ENCODE peak calls at places on chromosomes 3 and 15, in seven cellular contexts. One of them, this sample, is unnamed.

GRCh38 chr3:18683900-18684299 is 258.8 kb upstream of the SATB1 start:
- DNase-seq in dorsolateral prefrontal cortex: no peak
- DNase-seq in cardiac fibroblast: no peak
- DNase-seq in suprapubic skin: no peak
- DNase-seq in pancreas: no peak
- DNase-seq in fibroblast of mammary gland: no peak
- DNase-seq in CD14-positive monocyte: no peak
- DNase-seq in this sample: no peak

GRCh38 chr3:160478338-160478737 is 28.8 kb upstream of the TRIM59 start:
- DNase-seq in fibroblast of mammary gland: peak
- DNase-seq in CD14-positive monocyte: no peak
- DNase-seq in cardiac fibroblast: peak
- DNase-seq in pancreas: no peak
- DNase-seq in suprapubic skin: no peak
- DNase-seq in dorsolateral prefrontal cortex: no peak
- DNase-seq in this sample: no peak

GRCh38 chr15:66098019-66098363 is 155.6 kb downstream of the MEGF11 start:
- DNase-seq in CD14-positive monocyte: no peak
- DNase-seq in dorsolateral prefrontal cortex: no peak
- DNase-seq in fibroblast of mammary gland: no peak
- DNase-seq in suprapubic skin: peak
- DNase-seq in cardiac fibroblast: no peak
- DNase-seq in pancreas: no peak
- DNase-seq in this sample: peak

GRCh38 chr15:75785771-75786563 is 57.3 kb upstream of the UBE2Q2 start:
- DNase-seq in cardiac fibroblast: peak
- DNase-seq in suprapubic skin: no peak
- DNase-seq in fibroblast of mammary gland: no peak
- DNase-seq in pancreas: peak
- DNase-seq in dorsolateral prefrontal cortex: no peak
- DNase-seq in CD14-positive monocyte: no peak
- DNase-seq in this sample: peak

GRCh38 chr3:40042752-40043443 is 233.5 kb downstream of the MYRIP start:
- DNase-seq in suprapubic skin: no peak
- DNase-seq in fibroblast of mammary gland: peak
- DNase-seq in cardiac fibroblast: peak
- DNase-seq in dorsolateral prefrontal cortex: no peak
- DNase-seq in CD14-positive monocyte: no peak
- DNase-seq in pancreas: no peak
- DNase-seq in this sample: no peak

GRCh38 chr15:70328137-70329115 is 230.7 kb upstream of the TLE3 start:
- DNase-seq in fibroblast of mammary gland: peak
- DNase-seq in pancreas: no peak
- DNase-seq in dorsolateral prefrontal cortex: no peak
- DNase-seq in suprapubic skin: no peak
- DNase-seq in CD14-positive monocyte: no peak
- DNase-seq in cardiac fibroblast: peak
- DNase-seq in this sample: no peak

GRCh38 chr15:65460948-65461347 is 38.2 kb upstream of the IGDCC4 start:
- DNase-seq in pancreas: no peak
- DNase-seq in CD14-positive monocyte: no peak
- DNase-seq in fibroblast of mammary gland: peak
- DNase-seq in cardiac fibroblast: peak
- DNase-seq in suprapubic skin: no peak
- DNase-seq in dorsolateral prefrontal cortex: no peak
- DNase-seq in this sample: no peak

GRCh38 chr3:65854606-65855304 is 184.0 kb downstream of the MAGI1 start:
- DNase-seq in CD14-positive monocyte: no peak
- DNase-seq in cardiac fibroblast: no peak
- DNase-seq in suprapubic skin: no peak
- DNase-seq in fibroblast of mammary gland: peak
- DNase-seq in pancreas: no peak
- DNase-seq in dorsolateral prefrontal cortex: no peak
- DNase-seq in this sample: no peak

GRCh38 chr15:81163961-81164800 is 30.1 kb downstream of the CFAP161 start:
- DNase-seq in pancreas: no peak
- DNase-seq in suprapubic skin: no peak
- DNase-seq in fibroblast of mammary gland: peak
- DNase-seq in dorsolateral prefrontal cortex: no peak
- DNase-seq in cardiac fibroblast: peak
- DNase-seq in CD14-positive monocyte: no peak
- DNase-seq in this sample: no peak

GRCh38 chr3:180119567-180119966 is 82.8 kb upstream of the PEX5L start:
- DNase-seq in pancreas: no peak
- DNase-seq in dorsolateral prefrontal cortex: no peak
- DNase-seq in CD14-positive monocyte: no peak
- DNase-seq in fibroblast of mammary gland: no peak
- DNase-seq in suprapubic skin: no peak
- DNase-seq in cardiac fibroblast: no peak
- DNase-seq in this sample: no peak

GRCh38 chr3:141538568-141538967 is 51.7 kb downstream of the RASA2 start:
- DNase-seq in suprapubic skin: no peak
- DNase-seq in cardiac fibroblast: peak
- DNase-seq in pancreas: no peak
- DNase-seq in fibroblast of mammary gland: peak
- DNase-seq in dorsolateral prefrontal cortex: no peak
- DNase-seq in CD14-positive monocyte: no peak
- DNase-seq in this sample: no peak

GRCh38 chr3:24367216-24367615 is 127.4 kb downstream of the THRB start:
- DNase-seq in pancreas: no peak
- DNase-seq in CD14-positive monocyte: no peak
- DNase-seq in dorsolateral prefrontal cortex: no peak
- DNase-seq in suprapubic skin: no peak
- DNase-seq in cardiac fibroblast: no peak
- DNase-seq in fibroblast of mammary gland: no peak
- DNase-seq in this sample: no peak

DNA sequence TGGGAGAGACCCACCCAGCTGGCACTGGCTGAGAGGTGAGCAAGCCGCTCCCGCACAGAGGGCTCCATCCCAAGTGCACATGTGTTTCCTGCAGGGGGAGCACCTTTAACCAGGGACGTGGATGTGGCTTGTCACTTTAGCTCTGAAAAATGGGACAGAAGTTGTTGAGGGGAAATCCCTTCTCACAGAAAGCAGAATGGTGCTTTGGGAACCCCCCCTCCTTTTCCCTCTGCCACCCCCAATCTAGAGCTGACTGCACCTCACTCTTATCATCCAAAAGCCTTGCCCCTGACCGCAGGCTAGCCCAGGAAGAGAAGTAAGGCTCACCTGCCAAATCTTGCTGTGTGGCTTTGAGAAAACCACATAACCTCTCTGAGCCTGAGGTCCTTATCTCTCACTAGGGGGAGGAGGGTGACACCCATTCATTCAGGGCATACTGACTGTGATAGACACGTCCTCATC is 77.9 kb downstream of the RPN1 start:
- DNase-seq in dorsolateral prefrontal cortex: no peak
- DNase-seq in CD14-positive monocyte: no peak
- DNase-seq in suprapubic skin: no peak
- DNase-seq in pancreas: no peak
- DNase-seq in cardiac fibroblast: no peak
- DNase-seq in fibroblast of mammary gland: no peak
- DNase-seq in this sample: no peak
- TF ChIP-seq CTCF in dorsolateral prefrontal cortex: no peak
- TF ChIP-seq CTCF in CD14-positive monocyte: no peak
- TF ChIP-seq CTCF in suprapubic skin: no peak
- TF ChIP-seq CTCF in pancreas: no peak
- TF ChIP-seq CTCF in cardiac fibroblast: peak
- TF ChIP-seq CTCF in fibroblast of mammary gland: peak
- TF ChIP-seq CTCF in this sample: peak

GRCh38 chr3:110881069-110881468 is 190.5 kb upstream of the NECTIN3 start:
- DNase-seq in CD14-positive monocyte: no peak
- DNase-seq in pancreas: peak
- DNase-seq in fibroblast of mammary gland: peak
- DNase-seq in suprapubic skin: peak
- DNase-seq in dorsolateral prefrontal cortex: no peak
- DNase-seq in cardiac fibroblast: peak
- DNase-seq in this sample: no peak
- TF ChIP-seq CTCF in CD14-positive monocyte: no peak
- TF ChIP-seq CTCF in pancreas: no peak
- TF ChIP-seq CTCF in fibroblast of mammary gland: no peak
- TF ChIP-seq CTCF in suprapubic skin: no peak
- TF ChIP-seq CTCF in dorsolateral prefrontal cortex: no peak
- TF ChIP-seq CTCF in cardiac fibroblast: peak
- TF ChIP-seq CTCF in this sample: peak

GRCh38 chr3:139020036-139020867 is 474 bp downstream of the PRR23B start:
- DNase-seq in dorsolateral prefrontal cortex: no peak
- DNase-seq in cardiac fibroblast: no peak
- DNase-seq in fibroblast of mammary gland: no peak
- DNase-seq in pancreas: no peak
- DNase-seq in suprapubic skin: no peak
- DNase-seq in CD14-positive monocyte: no peak
- DNase-seq in this sample: no peak

GRCh38 chr3:139016430-139017048 is 4.2 kb downstream of the PRR23B start:
- DNase-seq in suprapubic skin: no peak
- DNase-seq in CD14-positive monocyte: no peak
- DNase-seq in pancreas: no peak
- DNase-seq in fibroblast of mammary gland: peak
- DNase-seq in dorsolateral prefrontal cortex: no peak
- DNase-seq in cardiac fibroblast: no peak
- DNase-seq in this sample: no peak

GRCh38 chr3:139024968-139025367 is 4.2 kb upstream of the PRR23B start:
- DNase-seq in dorsolateral prefrontal cortex: no peak
- DNase-seq in fibroblast of mammary gland: no peak
- DNase-seq in CD14-positive monocyte: no peak
- DNase-seq in pancreas: no peak
- DNase-seq in cardiac fibroblast: no peak
- DNase-seq in suprapubic skin: no peak
- DNase-seq in this sample: no peak

DNA sequence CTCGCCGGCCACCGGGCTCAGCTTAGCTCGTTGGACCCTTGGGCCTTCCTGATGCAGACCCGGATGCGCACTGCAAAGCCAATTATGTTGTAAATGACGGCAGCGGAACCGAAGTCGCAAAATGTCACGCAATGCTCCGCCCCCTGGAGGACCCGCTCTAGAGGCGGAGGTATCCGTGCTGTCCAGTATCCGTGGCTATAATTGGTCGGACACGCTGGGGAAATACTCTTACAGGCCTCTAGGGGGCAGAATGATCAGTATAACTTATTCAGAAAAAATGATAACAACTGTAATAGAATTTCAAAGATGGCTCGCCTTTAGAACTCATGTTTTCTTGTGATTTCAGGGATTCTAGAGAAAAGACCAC is at the start of gene PRR23B:
- DNase-seq in fibroblast of mammary gland: no peak
- DNase-seq in CD14-positive monocyte: no peak
- DNase-seq in cardiac fibroblast: no peak
- DNase-seq in suprapubic skin: no peak
- DNase-seq in dorsolateral prefrontal cortex: no peak
- DNase-seq in pancreas: no peak
- DNase-seq in this sample: no peak
- TF ChIP-seq CTCF in fibroblast of mammary gland: peak
- TF ChIP-seq CTCF in CD14-positive monocyte: no peak
- TF ChIP-seq CTCF in cardiac fibroblast: no peak
- TF ChIP-seq CTCF in suprapubic skin: no peak
- TF ChIP-seq CTCF in dorsolateral prefrontal cortex: no peak
- TF ChIP-seq CTCF in pancreas: no peak
- TF ChIP-seq CTCF in this sample: peak

DNA sequence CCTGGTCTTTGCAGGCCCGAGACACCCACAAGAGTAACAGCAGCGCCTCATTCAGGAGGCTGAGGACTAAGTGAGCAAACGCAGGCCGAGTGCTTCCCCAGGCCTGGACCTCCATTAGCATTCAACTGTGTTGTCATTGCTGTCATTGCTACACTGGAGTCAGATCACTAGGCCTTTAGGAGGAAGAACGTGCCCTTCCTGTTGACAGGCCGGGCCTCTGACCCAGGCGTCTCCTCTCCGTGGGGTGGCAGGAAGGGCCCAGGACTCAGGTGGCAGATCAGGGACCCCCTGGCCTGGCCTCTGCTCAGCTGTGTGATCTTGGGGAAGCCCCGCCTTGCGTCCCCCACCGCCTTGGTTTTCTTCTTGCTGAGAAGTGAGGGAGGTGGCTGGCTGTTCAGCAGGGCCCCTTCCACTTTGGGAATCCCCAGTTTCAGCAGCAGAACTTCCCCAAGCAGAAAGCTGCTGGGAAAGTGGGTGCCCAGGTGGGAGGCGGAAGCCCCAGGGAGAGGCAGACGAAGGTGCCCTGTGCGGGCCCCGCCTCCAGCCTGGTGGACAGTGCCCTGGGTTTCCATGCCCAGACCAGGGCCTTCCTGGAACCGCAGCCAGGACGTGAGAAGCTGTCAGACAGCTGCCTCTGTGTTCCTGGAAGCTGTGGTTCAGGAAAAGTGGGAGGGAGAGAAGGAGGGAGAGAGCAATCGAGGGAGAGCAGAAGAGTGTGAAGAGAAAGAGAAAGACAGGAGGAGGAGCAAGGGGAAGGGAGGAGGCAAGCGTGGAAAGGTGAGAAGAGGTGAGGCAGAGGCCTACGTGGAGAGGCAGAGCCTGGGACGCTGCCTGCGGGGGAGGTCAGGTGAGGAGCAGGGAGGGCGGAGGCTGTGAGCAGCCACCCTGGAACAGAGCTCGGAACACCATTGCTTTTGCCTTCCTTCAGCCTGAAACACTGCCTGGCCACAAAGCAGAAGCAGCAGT is 18.9 kb downstream of the ZDHHC19 start:
- DNase-seq in fibroblast of mammary gland: no peak
- DNase-seq in suprapubic skin: no peak
- DNase-seq in CD14-positive monocyte: peak
- DNase-seq in dorsolateral prefrontal cortex: no peak
- DNase-seq in pancreas: no peak
- DNase-seq in cardiac fibroblast: no peak
- DNase-seq in this sample: no peak
- TF ChIP-seq CTCF in fibroblast of mammary gland: no peak
- TF ChIP-seq CTCF in suprapubic skin: no peak
- TF ChIP-seq CTCF in CD14-positive monocyte: no peak
- TF ChIP-seq CTCF in dorsolateral prefrontal cortex: no peak
- TF ChIP-seq CTCF in pancreas: no peak
- TF ChIP-seq CTCF in cardiac fibroblast: no peak
- TF ChIP-seq CTCF in this sample: peak

DNA sequence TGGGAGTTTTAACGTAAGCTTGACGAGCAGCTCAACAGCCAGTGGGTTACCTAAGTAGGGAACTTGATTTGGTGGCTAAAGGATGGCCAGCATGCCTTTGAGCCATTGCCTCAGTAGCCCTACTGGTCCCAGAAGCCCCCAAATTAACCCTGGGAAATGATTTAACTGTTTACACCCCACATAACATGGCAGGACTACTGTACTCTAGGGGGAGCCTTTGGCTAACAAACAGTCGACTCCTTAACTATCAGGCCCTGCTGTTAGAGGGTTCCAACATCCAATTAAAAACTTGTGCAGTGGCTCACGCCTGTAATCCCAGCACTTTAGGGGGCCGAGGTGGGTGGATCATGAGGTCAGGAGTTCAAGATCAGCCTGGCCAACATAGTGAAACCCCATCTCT is 9.4 kb upstream of the SMCO1 start:
- DNase-seq in pancreas: no peak
- DNase-seq in CD14-positive monocyte: no peak
- DNase-seq in fibroblast of mammary gland: no peak
- DNase-seq in cardiac fibroblast: peak
- DNase-seq in dorsolateral prefrontal cortex: no peak
- DNase-seq in suprapubic skin: no peak
- DNase-seq in this sample: no peak
- TF ChIP-seq CTCF in pancreas: no peak
- TF ChIP-seq CTCF in CD14-positive monocyte: no peak
- TF ChIP-seq CTCF in fibroblast of mammary gland: peak
- TF ChIP-seq CTCF in cardiac fibroblast: peak
- TF ChIP-seq CTCF in dorsolateral prefrontal cortex: no peak
- TF ChIP-seq CTCF in suprapubic skin: no peak
- TF ChIP-seq CTCF in this sample: peak

This sample was measured in chondrocyte.